ENCODE peak calls at places on chromosome 9, in five cellular contexts. N is uterus, Y is HL-60, Z is AG04450, L is prostate gland. O is an unnamed sample.

GRCh38 chr9:88075966-88076285 is 62.3 kb downstream of the SPATA31C2 start:
- DNase-seq in N (peak), Y (no peak), Z (no peak), L (no peak), O (no peak)

GRCh38 chr9:68851657-68852056 is 146.6 kb downstream of the PIP5K1B start:
- DNase-seq in N (no peak), Y (no peak), Z (no peak), L (no peak), O (no peak)

GRCh38 chr9:80839821-80840670 is 849.3 kb downstream of the TLE1 start:
- DNase-seq in N (no peak), Y (no peak), Z (no peak), L (no peak), O (no peak)

GRCh38 chr9:18748106-18748719 is 274.3 kb downstream of the ADAMTSL1 start:
- DNase-seq in N (no peak), Y (no peak), Z (peak), L (no peak), O (no peak)

GRCh38 chr9:78017294-78017693 is 14.3 kb downstream of the GNAQ start:
- DNase-seq in N (no peak), Y (no peak), Z (no peak), L (no peak), O (no peak)

GRCh38 chr9:108546223-108546622 is 309.6 kb downstream of the ACTL7B start:
- DNase-seq in N (no peak), Y (no peak), Z (no peak), L (no peak), O (no peak)

GRCh38 chr9:132791699-132792240 is 86.3 kb downstream of the AK8 start:
- DNase-seq in N (no peak), Y (no peak), Z (no peak), L (no peak), O (no peak)

GRCh38 chr9:95729669-95730368 is 145.7 kb upstream of the ERCC6L2 start:
- DNase-seq in N (no peak), Y (no peak), Z (no peak), L (no peak), O (no peak)

GRCh38 chr9:87497604-87498045 is at the start of gene DAPK1:
- DNase-seq in N (peak), Y (no peak), Z (no peak), L (peak), O (peak)

GRCh38 chr9:107906074-107906473 is 416.5 kb upstream of the KLF4 start:
- DNase-seq in N (no peak), Y (no peak), Z (no peak), L (no peak), O (no peak)

GRCh38 chr9:126386088-126386487 is 59.5 kb downstream of the MVB12B start:
- DNase-seq in N (no peak), Y (peak), Z (no peak), L (no peak), O (no peak)

GRCh38 chr9:124733964-124734740 is 37.0 kb downstream of the NR6A1 start:
- DNase-seq in N (no peak), Y (peak), Z (no peak), L (no peak), O (peak)

GRCh38 chr9:126796758-126797157 is 8.1 kb upstream of the ZBTB43 start:
- DNase-seq in N (no peak), Y (no peak), Z (no peak), L (no peak), O (no peak)

GRCh38 chr9:14347408-14348224 is 33.7 kb upstream of the NFIB start:
- DNase-seq in N (no peak), Y (no peak), Z (no peak), L (no peak), O (peak)

GRCh38 chr9:110582156-110582555 is 2.6 kb upstream of the SVEP1 start:
- DNase-seq in N (no peak), Y (no peak), Z (no peak), L (no peak), O (no peak)

GRCh38 chr9:110578896-110579752 is at the start of gene SVEP1:
- DNase-seq in N (peak), Y (peak), Z (no peak), L (no peak), O (peak)

GRCh38 chr9:110579763-110580255 is 268 bp upstream of the SVEP1 start:
- DNase-seq in N (peak), Y (no peak), Z (no peak), L (no peak), O (peak)

GRCh38 chr9:110580850-110581249 is 1.3 kb upstream of the SVEP1 start:
- DNase-seq in N (no peak), Y (no peak), Z (no peak), L (no peak), O (no peak)

DNA sequence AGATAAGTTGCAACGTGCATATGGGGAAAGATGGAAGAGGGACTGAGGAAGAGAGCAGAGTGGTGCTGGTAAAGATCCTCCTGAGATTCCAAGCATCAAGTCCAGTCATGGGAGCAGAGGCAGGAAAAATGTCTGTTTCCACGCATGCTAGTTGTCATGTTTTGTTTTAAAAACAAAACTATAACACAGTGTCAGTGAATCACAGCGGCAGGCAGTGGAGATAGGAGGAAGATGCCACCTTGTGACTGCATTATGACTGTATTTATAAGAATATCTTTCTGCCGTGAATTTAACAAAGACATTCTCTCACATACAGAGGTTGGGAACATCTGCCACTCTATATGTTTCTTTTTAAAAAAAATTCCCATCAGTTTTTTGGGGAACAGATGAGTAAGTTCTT is 3.7 kb upstream of the SVEP1 start:
- DNase-seq in N (no peak), Y (no peak), Z (no peak), L (no peak), O (no peak)
- TF ChIP-seq CTCF in N (no peak), Y (no peak), Z (peak), L (no peak), O (no peak)

GRCh38 chr9:128593039-128593438 is 40.7 kb downstream of the SPTAN1 start:
- DNase-seq in N (no peak), Y (no peak), Z (no peak), L (no peak), O (no peak)

GRCh38 chr9:128593856-128594255 is 41.5 kb downstream of the SPTAN1 start:
- DNase-seq in N (no peak), Y (no peak), Z (no peak), L (no peak), O (no peak)

GRCh38 chr9:128600111-128600510 is 47.7 kb downstream of the SPTAN1 start:
- DNase-seq in N (no peak), Y (no peak), Z (no peak), L (no peak), O (no peak)

GRCh38 chr9:128595471-128595870 is 43.1 kb downstream of the SPTAN1 start:
- DNase-seq in N (no peak), Y (peak), Z (no peak), L (no peak), O (no peak)
- H3K4me3 ChIP-seq in N (no peak), Y (no peak), Z (no peak), L (no peak), O (no peak)

GRCh38 chr9:98807811-98808195 is 333 bp downstream of the GALNT12 start:
- DNase-seq in N (no peak), Y (no peak), Z (no peak), L (no peak), O (no peak)
- H3K27ac ChIP-seq in N (no peak), Y (no peak), Z (no peak), L (no peak), O (no peak)

GRCh38 chr9:120869360-120869687 is 7.7 kb downstream of the PHF19 start:
- DNase-seq in N (no peak), Y (no peak), Z (no peak), L (no peak), O (no peak)
- TF ChIP-seq CTCF in N (no peak), Y (no peak), Z (no peak), L (no peak), O (no peak)

GRCh38 chr9:33105939-33106338 is 29.5 kb upstream of the SMU1 start:
- DNase-seq in N (no peak), Y (no peak), Z (no peak), L (no peak), O (no peak)
- H3K4me3 ChIP-seq in N (no peak), Y (no peak), Z (no peak), L (no peak), O (no peak)

GRCh38 chr9:37379835-37380234 is 42.7 kb upstream of the GRHPR start:
- DNase-seq in N (no peak), Y (no peak), Z (no peak), L (no peak), O (no peak)

GRCh38 chr9:37374892-37375291 is 47.6 kb upstream of the GRHPR start:
- DNase-seq in N (no peak), Y (no peak), Z (no peak), L (no peak), O (no peak)

GRCh38 chr9:37378613-37379004 is 43.9 kb upstream of the GRHPR start:
- DNase-seq in N (no peak), Y (no peak), Z (no peak), L (no peak), O (no peak)

GRCh38 chr9:37380570-37380969 is 41.9 kb upstream of the GRHPR start:
- DNase-seq in N (no peak), Y (no peak), Z (no peak), L (no peak), O (no peak)

DNA sequence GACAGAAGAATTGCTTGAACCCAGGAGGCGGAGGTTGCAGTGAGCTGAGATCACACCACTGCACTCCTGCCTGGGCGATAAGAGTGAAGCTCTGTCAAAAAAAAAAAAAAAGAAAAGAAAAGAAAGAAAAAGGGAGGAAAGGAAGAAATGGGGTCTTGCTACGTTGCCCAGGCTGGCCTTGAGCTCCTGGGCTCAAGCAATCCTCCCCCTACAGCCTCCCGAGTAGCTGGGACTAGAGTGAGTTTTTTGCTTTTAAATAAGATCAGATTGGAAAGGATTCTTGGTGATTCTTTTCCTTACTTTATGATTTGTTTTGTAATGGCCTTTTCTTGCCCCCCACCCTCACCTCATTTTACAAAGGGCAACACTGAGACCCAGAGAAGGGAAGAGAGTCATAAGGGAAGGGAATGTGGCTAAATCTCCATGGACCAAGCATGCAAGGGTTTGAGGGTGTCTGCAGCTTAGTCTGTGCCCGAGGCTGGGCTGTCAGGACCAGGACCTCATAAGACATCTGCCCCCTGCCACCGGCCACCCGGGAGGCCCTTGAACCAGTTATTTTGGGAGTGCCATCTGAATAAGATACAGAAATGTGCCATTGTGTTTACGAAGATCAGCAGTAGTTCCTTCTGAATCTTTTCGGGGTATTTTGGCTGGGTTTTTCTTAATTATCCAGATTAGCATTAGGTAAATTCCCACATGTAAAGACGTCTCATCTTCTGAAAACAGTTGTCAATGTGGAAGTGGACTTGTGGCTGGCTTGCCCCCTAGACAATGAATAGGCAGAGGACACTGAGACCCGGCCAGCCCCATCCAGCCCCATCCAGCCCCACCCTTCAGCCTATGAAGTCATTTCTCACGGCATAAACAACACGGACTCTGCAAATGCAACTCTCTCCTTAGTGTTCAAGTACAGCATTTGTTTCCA is 44.5 kb upstream of the GRHPR start:
- DNase-seq in N (no peak), Y (no peak), Z (no peak), L (no peak), O (no peak)
- H3K27ac ChIP-seq in N (no peak), Y (no peak), Z (no peak), L (no peak), O (no peak)

O was measured in left lung.